ENCODE peak calls at places on chromosomes 3 and 15, in four cellular contexts. P, N, Z and I are unnamed samples.
A peak's percentile ranks its signal among the peaks of the same experiment; 100 is the strongest.

GRCh38 chr15:79990997-79991334 is 20.0 kb upstream of the BCL2A1 start:
- DNase-seq in N (no peak), P (no peak), Z (no peak), I (no peak)

GRCh38 chr3:65490132-65490531 is 548.6 kb downstream of the MAGI1 start:
- DNase-seq in N (no peak), Z (no peak), P (no peak), I (no peak)

GRCh38 chr3:13498354-13499060 is 18.4 kb downstream of the HDAC11 start:
- DNase-seq in Z (no peak), P (peak; percentile 7), N (no peak), I (no peak)

GRCh38 chr3:39637807-39638206 is 170.3 kb downstream of the MOBP start:
- DNase-seq in N (peak; percentile 62), Z (no peak), P (no peak), I (no peak)

GRCh38 chr3:31247063-31247447 is 285.7 kb upstream of the STT3B start:
- DNase-seq in N (no peak), P (no peak), Z (no peak), I (no peak)

GRCh38 chr15:70528270-70528706 is 235.1 kb downstream of the UACA start:
- DNase-seq in Z (no peak), P (no peak), N (no peak), I (peak; percentile 46)

GRCh38 chr15:79858469-79858868 is 38.3 kb downstream of the MTHFS start:
- DNase-seq in Z (no peak), P (no peak), N (peak; percentile 18), I (no peak)

GRCh38 chr3:65412591-65412990 is 626.1 kb downstream of the MAGI1 start:
- DNase-seq in Z (no peak), N (no peak), P (no peak), I (no peak)

GRCh38 chr3:143331336-143331735 is 211.8 kb downstream of the CHST2 start:
- DNase-seq in Z (no peak), P (no peak), N (no peak), I (no peak)

GRCh38 chr3:47780727-47781325 is 867 bp downstream of the SMARCC1 start:
- DNase-seq in Z (no peak), P (no peak), N (peak; percentile 31), I (no peak)

GRCh38 chr15:66389098-66389858 is 2.6 kb downstream of the MAP2K1 start:
- DNase-seq in Z (no peak), P (no peak), N (no peak), I (no peak)

GRCh38 chr15:65355173-65355982 is 22.4 kb downstream of the IGDCC3 start:
- DNase-seq in Z (no peak), N (no peak), P (no peak), I (no peak)
- H3K4me3 ChIP-seq in Z (peak overlapping the region; percentile 21), N (peak overlapping the region; percentile 51), P (peak overlapping the region; percentile 8), I (no peak overlapping the region)

DNA sequence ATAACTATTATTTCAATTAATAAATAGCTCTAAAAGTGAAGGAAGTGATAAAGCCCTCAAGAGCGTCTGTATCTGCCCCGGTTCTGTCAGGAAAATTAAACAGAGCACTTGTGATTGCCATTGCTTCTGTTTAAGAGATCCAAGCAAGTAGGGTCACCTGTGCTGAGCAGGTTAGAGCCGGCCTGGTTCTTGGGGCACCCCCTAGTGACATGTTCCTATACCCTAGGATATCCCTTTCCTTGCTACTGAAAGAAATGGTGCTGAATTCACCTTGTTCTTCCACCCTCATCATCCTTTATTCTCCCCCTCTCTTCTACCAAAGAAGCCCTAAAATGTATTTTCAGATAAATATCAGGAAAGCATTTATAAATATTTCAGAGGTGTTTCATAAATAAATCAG is 323.5 kb downstream of the RORA start:
- DNase-seq in P (no peak), N (no peak), Z (no peak), I (no peak)
- TF ChIP-seq CTCF in P (no peak), N (no peak), Z (no peak), I (no peak)

DNA sequence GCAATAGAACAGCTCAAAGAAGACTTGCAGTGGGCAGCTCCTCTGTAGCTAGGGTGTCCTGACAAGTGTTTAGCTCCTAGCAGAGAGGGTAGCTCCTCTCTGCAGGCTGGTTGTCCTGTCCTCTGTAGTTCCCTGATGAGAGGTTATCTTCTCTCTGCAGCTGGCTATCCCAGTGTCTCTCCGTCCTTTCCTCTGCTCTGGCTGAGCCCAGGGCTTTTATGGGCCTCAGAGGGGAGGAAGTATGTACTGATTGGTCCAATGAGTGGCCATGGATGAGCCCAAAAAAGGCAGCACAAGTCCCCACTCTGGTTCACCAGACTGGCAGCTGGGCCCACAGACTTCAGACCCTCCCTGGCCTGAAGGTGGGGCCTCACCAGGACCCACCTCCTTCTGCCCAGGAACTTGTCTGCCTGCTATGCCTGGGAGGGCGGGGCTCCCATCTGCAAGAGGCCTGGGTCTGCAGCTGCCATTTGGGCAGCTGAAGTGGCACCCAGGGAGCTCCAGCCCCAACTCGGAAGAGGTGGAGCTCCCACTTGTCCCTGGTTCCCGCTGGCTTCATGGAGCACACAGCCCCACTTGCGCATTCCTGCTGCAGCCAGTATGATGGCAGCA is 27.2 kb upstream of the MEX3B start:
- DNase-seq in P (no peak), N (no peak), Z (no peak), I (no peak)
- H3K4me3 ChIP-seq in P (no peak overlapping the region), N (no peak overlapping the region), Z (no peak overlapping the region), I (no peak overlapping the region)

DNA sequence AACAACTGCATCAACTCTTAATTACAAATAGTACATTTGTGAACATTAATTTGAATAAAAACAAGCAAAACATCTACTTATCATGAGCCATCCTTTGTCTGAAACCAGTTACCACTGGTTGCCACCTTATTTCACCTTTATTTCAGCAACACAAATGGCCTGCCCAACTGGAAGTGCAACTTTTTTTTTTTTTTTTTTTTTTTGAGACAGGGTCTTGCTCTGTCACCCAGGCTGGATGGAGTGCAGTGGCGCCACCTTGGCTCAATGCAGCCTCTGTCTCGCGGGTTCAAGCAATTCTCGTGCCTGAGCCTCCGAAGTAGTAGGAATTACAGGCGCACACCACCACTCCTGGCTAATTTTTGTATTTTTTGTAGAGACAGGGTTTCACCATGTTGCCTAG is 13.1 kb downstream of the WDR82 start:
- DNase-seq in Z (no peak), P (no peak), N (no peak), I (no peak)
- TF ChIP-seq CTCF in Z (no peak), P (no peak), N (no peak), I (no peak)